ENCODE peak calls at places on chromosome 5, in seven cellular contexts. M is endothelial cell; Z is suprapubic skin; W is foreskin fibroblast; O is stimulated activated CD8-positive, alpha-beta memory T cell treated with anti-CD3 and anti-CD28 coated beads, Interleukin-15, amount 100 ng/mL, for 24 hours; C is tibial artery; E is activated T-helper 1 cell treated with anti-CD3 and anti-CD28 coated beads, Interleukin-12 subunit alpha, Interleukin-12 subunit beta, Interleukin-2, Interleukin-4 antibody, amounts not matched to agents 30 ng/mL and 10 ng/mL and 1 ng/mL, durations not matched to agents 14 hours and 24 hours and 36 hours. G is an unnamed sample.

GRCh38 chr5:115685966-115686691 is 60.3 kb upstream of the TMED7 start:
- DNase-seq in M (no peak), Z (no peak), W (peak; percentile 7), O (no peak), C (no peak), E (no peak), G (peak; percentile 59)

GRCh38 chr5:38441730-38442573 is 114.5 kb downstream of the LIFR start:
- DNase-seq in M (peak; percentile 88), Z (peak; percentile 91), W (peak; percentile 95), O (peak; percentile 51), C (peak; percentile 92), E (peak; percentile 70), G (peak; percentile 84)

GRCh38 chr5:61496406-61497307 is 164.6 kb downstream of the ZSWIM6 start:
- DNase-seq in M (no peak), Z (no peak), W (peak; percentile 10), O (no peak), C (no peak), E (no peak), G (peak; percentile 3)

GRCh38 chr5:157648275-157648990 is 3.8 kb downstream of the SOX30 start:
- DNase-seq in M (no peak), Z (no peak), W (no peak), O (no peak), C (no peak), E (no peak), G (no peak)

GRCh38 chr5:137342764-137343163 is 156.4 kb downstream of the SPOCK1 start:
- DNase-seq in M (no peak), Z (no peak), W (no peak), O (no peak), C (no peak), E (no peak), G (peak; percentile 41)

GRCh38 chr5:40879163-40879942 is 29.9 kb upstream of the C7 start:
- DNase-seq in M (no peak), Z (no peak), W (peak; percentile 48), O (no peak), C (no peak), E (no peak), G (peak; percentile 66)

GRCh38 chr5:17187401-17187800 is 30.0 kb upstream of the BASP1 start:
- DNase-seq in M (no peak), Z (no peak), W (peak; percentile 42), O (no peak), C (no peak), E (no peak), G (peak; percentile 16)

GRCh38 chr5:142491260-142491659 is 166.4 kb upstream of the SPRY4 start:
- DNase-seq in M (peak; percentile 14), Z (no peak), W (no peak), O (no peak), C (no peak), E (no peak), G (no peak)

GRCh38 chr5:66891184-66891925 is 295.2 kb downstream of the MAST4 start:
- DNase-seq in M (no peak), Z (no peak), W (peak; percentile 28), O (no peak), C (no peak), E (no peak), G (no peak)

GRCh38 chr5:72018158-72018803 is 89.0 kb upstream of the MAP1B start:
- DNase-seq in M (peak; percentile 56), Z (no peak), W (peak; percentile 73), O (peak; percentile 34), C (peak; percentile 70), E (peak; percentile 12), G (peak; percentile 50)

GRCh38 chr5:137374110-137374853 is 124.8 kb downstream of the SPOCK1 start:
- DNase-seq in M (no peak), Z (no peak), W (no peak), O (no peak), C (no peak), E (no peak), G (no peak)

GRCh38 chr5:2039180-2039531 is 156.4 kb upstream of the IRX4 start:
- DNase-seq in M (no peak), Z (no peak), W (no peak), O (no peak), C (no peak), E (no peak), G (no peak)

GRCh38 chr5:86623785-86624483 is 6.2 kb downstream of the COX7C start:
- DNase-seq in M (no peak), Z (no peak), W (peak; percentile 6), O (no peak), C (no peak), E (no peak), G (no peak)

GRCh38 chr5:24142346-24142745 is 502.4 kb downstream of the CDH10 start:
- DNase-seq in M (no peak), Z (no peak), W (no peak), O (no peak), C (no peak), E (no peak), G (no peak)

GRCh38 chr5:172618574-172619365 is 22.3 kb upstream of the NEURL1B start:
- DNase-seq in M (no peak), Z (peak; percentile 8), W (no peak), O (no peak), C (peak; percentile 38), E (no peak), G (no peak)

GRCh38 chr5:175444060-175444904 is at the start of gene DRD1:
- DNase-seq in M (peak; percentile 80), Z (no peak), W (peak; percentile 53), O (peak; percentile 52), C (no peak), E (peak; percentile 28), G (peak; percentile 67)

GRCh38 chr5:170691623-170692022 is 91.9 kb upstream of the GABRP start:
- DNase-seq in M (peak; percentile 49), Z (no peak), W (no peak), O (no peak), C (no peak), E (no peak), G (no peak)

GRCh38 chr5:75509956-75510355 is 1.5 kb downstream of the CERT1 start:
- DNase-seq in M (no peak), Z (no peak), W (peak; percentile 69), O (no peak), C (peak; percentile 70), E (no peak), G (peak; percentile 47)

GRCh38 chr5:68303038-68303738 is 87.6 kb downstream of the PIK3R1 start:
- DNase-seq in M (no peak), Z (no peak), W (no peak), O (no peak), C (no peak), E (no peak), G (no peak)